ENCODE peak calls at places on chromosomes 2 and 18, in nine cellular contexts. W, O, Y, U, M, Z, G, Q and S are unnamed samples.

GRCh38 chr2:234341332-234341985 is 155.4 kb downstream of the ARL4C start:
- DNase-seq in O (no peak), M (no peak), G (no peak), W (no peak), Q (no peak), Y (no peak), U (no peak), Z (no peak), S (no peak)

GRCh38 chr2:100832885-100833284 is 12.9 kb downstream of the NPAS2 start:
- DNase-seq in W (no peak), G (peak), M (no peak), U (no peak), O (no peak), Y (peak), Z (no peak), Q (no peak), S (no peak)

GRCh38 chr2:173218331-173219056 is 136.2 kb upstream of the CDCA7 start:
- DNase-seq in G (no peak), Z (no peak), Y (no peak), U (no peak), O (no peak), Q (no peak), W (no peak), M (no peak), S (no peak)

GRCh38 chr18:44955825-44956224 is 275.1 kb downstream of the SETBP1 start:
- DNase-seq in Y (no peak), W (no peak), Q (no peak), G (no peak), Z (no peak), O (no peak), U (no peak), M (no peak), S (no peak)

GRCh38 chr18:79497638-79498081 is 101.9 kb downstream of the NFATC1 start:
- DNase-seq in Y (no peak), O (no peak), M (no peak), W (no peak), G (no peak), U (no peak), Q (no peak), Z (no peak), S (no peak)

GRCh38 chr2:36562973-36563532 is 34.9 kb downstream of the FEZ2 start:
- DNase-seq in Y (no peak), M (no peak), G (no peak), W (no peak), Q (no peak), Z (no peak), U (peak), O (no peak), S (no peak)

GRCh38 chr2:241851325-241852115 is 7.2 kb downstream of the PDCD1 start:
- DNase-seq in G (peak), Z (no peak), O (no peak), U (no peak), Y (no peak), Q (no peak), M (no peak), W (no peak), S (peak)

GRCh38 chr2:32931945-32932709 is 14.6 kb upstream of the LTBP1 start:
- DNase-seq in U (no peak), W (no peak), M (no peak), Y (no peak), Z (no peak), Q (no peak), O (no peak), G (no peak), S (no peak)

GRCh38 chr2:52335727-52336126 is 1303.8 kb upstream of the NRXN1 start:
- DNase-seq in Z (no peak), O (no peak), Y (no peak), Q (no peak), W (no peak), G (no peak), U (no peak), M (no peak), S (no peak)

GRCh38 chr2:18799397-18799796 is 210.0 kb upstream of the NT5C1B start:
- DNase-seq in Q (no peak), M (no peak), Z (no peak), W (no peak), G (no peak), O (no peak), Y (no peak), U (no peak), S (no peak)

GRCh38 chr18:58347135-58347534 is 281.8 kb downstream of the ALPK2 start:
- DNase-seq in Y (no peak), O (no peak), G (no peak), U (no peak), W (no peak), M (no peak), Q (no peak), Z (no peak), S (no peak)